ENCODE peak calls at places on chromosome 15, in six cellular contexts. X is astrocyte, Y is brain microvascular endothelial cell, W is endothelial cell of umbilical vein, L is PC-9, B is body of pancreas. D is an unnamed sample.

GRCh38 chr15:94266789-94267188 is 35.4 kb downstream of the MCTP2 start:
- DNase-seq in X (no peak), L (no peak), Y (no peak), W (no peak), B (no peak), D (no peak)

GRCh38 chr15:28904541-28905303 is 18.9 kb downstream of the APBA2 start:
- DNase-seq in B (no peak), W (no peak), L (no peak), Y (no peak), X (no peak), D (no peak)

GRCh38 chr15:73323374-73323955 is 45.3 kb downstream of the HCN4 start:
- DNase-seq in L (no peak), B (no peak), X (no peak), Y (no peak), W (no peak), D (no peak)

GRCh38 chr15:52040167-52040900 is 21.3 kb downstream of the MAPK6 start:
- DNase-seq in X (peak; percentile 51), W (peak; percentile 21), B (no peak), Y (no peak), L (no peak), D (no peak)

GRCh38 chr15:27686971-27687370 is 412.1 kb downstream of the OCA2 start:
- DNase-seq in L (no peak), W (no peak), X (no peak), Y (no peak), B (no peak), D (no peak)

GRCh38 chr15:42157981-42158765 is 1.7 kb upstream of the PLA2G4F start:
- DNase-seq in W (no peak), Y (peak; percentile 68), X (peak; percentile 80), B (no peak), L (no peak), D (no peak)

GRCh38 chr15:63556736-63557135 is 40.5 kb upstream of the FBXL22 start:
- DNase-seq in W (no peak), X (no peak), B (no peak), L (no peak), Y (no peak), D (no peak)

GRCh38 chr15:77716632-77717343 is 84.1 kb upstream of the LINGO1 start:
- DNase-seq in X (no peak), Y (no peak), B (no peak), W (no peak), L (no peak), D (no peak)

GRCh38 chr15:77944002-77944867 is 133.3 kb downstream of the TBC1D2B start:
- DNase-seq in W (peak; percentile 82), B (peak; percentile 87), Y (peak; percentile 78), X (peak; percentile 72), L (peak; percentile 45), D (peak; percentile 95)

GRCh38 chr15:46297766-46298165 is 662.9 kb downstream of the SQOR start:
- DNase-seq in W (no peak), B (no peak), X (no peak), Y (no peak), L (no peak), D (no peak)

GRCh38 chr15:40313531-40314398 is 6.0 kb upstream of the PLCB2 start:
- DNase-seq in B (peak; percentile 84), W (peak; percentile 43), X (no peak), L (peak; percentile 42), Y (no peak), D (no peak)

GRCh38 chr15:70212963-70213315 is 115.2 kb upstream of the TLE3 start:
- DNase-seq in Y (no peak), X (no peak), L (no peak), W (no peak), B (no peak), D (no peak)

GRCh38 chr15:101733545-101733944 is 9.3 kb upstream of the TARS3 start:
- DNase-seq in B (no peak), L (no peak), W (no peak), X (no peak), Y (no peak), D (no peak)

GRCh38 chr15:99454941-99455795 is 110.6 kb upstream of the MEF2A start:
- DNase-seq in X (peak; percentile 97), B (peak; percentile 55), W (peak; percentile 97), L (peak; percentile 86), Y (peak; percentile 96), D (peak; percentile 97)

GRCh38 chr15:23642413-23643044 is 5.1 kb downstream of the MAGEL2 start:
- DNase-seq in X (peak; percentile 20), L (peak; percentile 35), B (peak; percentile 66), W (peak; percentile 37), Y (peak; percentile 10), D (peak; percentile 76)

GRCh38 chr15:66156310-66156975 is 97.1 kb downstream of the MEGF11 start:
- DNase-seq in L (no peak), B (no peak), W (no peak), X (no peak), Y (no peak), D (no peak)

GRCh38 chr15:67187351-67187854 is 67.1 kb downstream of the AAGAB start:
- DNase-seq in X (no peak), W (no peak), Y (no peak), B (no peak), L (no peak), D (peak; percentile 36)

GRCh38 chr15:32668942-32669341 is 27.4 kb downstream of the SCG5 start:
- DNase-seq in W (no peak), X (no peak), Y (no peak), B (no peak), L (no peak), D (no peak)

GRCh38 chr15:64151727-64152506 is at the start of gene SNX22:
- DNase-seq in W (peak; percentile 6), Y (no peak), L (no peak), X (no peak), B (peak; percentile 50), D (peak; percentile 76)

GRCh38 chr15:42349178-42349577 is 10.1 kb upstream of the CAPN3 start:
- DNase-seq in W (no peak), X (peak; percentile 55), L (no peak), B (no peak), Y (peak; percentile 35), D (no peak)

GRCh38 chr15:48493763-48494225 is 151.7 kb downstream of the FBN1 start:
- DNase-seq in W (no peak), B (no peak), X (no peak), L (no peak), Y (no peak), D (no peak)

GRCh38 chr15:75823860-75824613 is 19.2 kb upstream of the UBE2Q2 start:
- DNase-seq in B (no peak), W (peak; percentile 64), Y (no peak), L (peak; percentile 78), X (no peak), D (no peak)

GRCh38 chr15:71443538-71443937 is 328.3 kb downstream of the THSD4 start:
- DNase-seq in B (peak; percentile 61), Y (peak; percentile 37), L (no peak), W (peak; percentile 55), X (no peak), D (peak; percentile 73)

GRCh38 chr15:74851960-74852359 is 9.0 kb upstream of the ULK3 start:
- DNase-seq in L (no peak), X (no peak), Y (no peak), B (no peak), W (no peak), D (no peak)

GRCh38 chr15:93341164-93341563 is 252.2 kb upstream of the RGMA start:
- DNase-seq in W (no peak), B (no peak), X (no peak), Y (no peak), L (no peak), D (no peak)

GRCh38 chr15:34818531-34818930 is 23.2 kb upstream of the ACTC1 start:
- DNase-seq in B (no peak), Y (no peak), X (peak; percentile 24), L (no peak), W (no peak), D (no peak)

GRCh38 chr15:70643783-70644125 is 119.6 kb downstream of the UACA start:
- DNase-seq in X (peak; percentile 38), L (peak; percentile 87), B (no peak), Y (no peak), W (no peak), D (no peak)

GRCh38 chr15:101470548-101471239 is 18.8 kb downstream of the PCSK6 start:
- DNase-seq in X (no peak), W (no peak), B (no peak), Y (no peak), L (no peak), D (no peak)

GRCh38 chr15:99536422-99537033 is 29.3 kb upstream of the MEF2A start:
- DNase-seq in B (no peak), W (peak; percentile 84), X (peak; percentile 78), Y (peak; percentile 83), L (peak; percentile 55), D (peak; percentile 82)

GRCh38 chr15:37054336-37054735 is 46.0 kb downstream of the MEIS2 start:
- DNase-seq in L (no peak), Y (no peak), X (peak; percentile 55), W (no peak), B (no peak), D (no peak)

GRCh38 chr15:37056894-37057205 is 43.5 kb downstream of the MEIS2 start:
- DNase-seq in W (peak; percentile 12), Y (no peak), L (no peak), X (peak; percentile 62), B (no peak), D (no peak)

GRCh38 chr15:37053070-37053653 is 47.2 kb downstream of the MEIS2 start:
- DNase-seq in B (no peak), L (no peak), X (peak; percentile 93), Y (peak; percentile 13), W (no peak), D (no peak)

GRCh38 chr15:37056168-37056893 is 44.0 kb downstream of the MEIS2 start:
- DNase-seq in X (peak; percentile 60), L (no peak), Y (no peak), B (no peak), W (peak; percentile 48), D (peak; percentile 74)

DNA sequence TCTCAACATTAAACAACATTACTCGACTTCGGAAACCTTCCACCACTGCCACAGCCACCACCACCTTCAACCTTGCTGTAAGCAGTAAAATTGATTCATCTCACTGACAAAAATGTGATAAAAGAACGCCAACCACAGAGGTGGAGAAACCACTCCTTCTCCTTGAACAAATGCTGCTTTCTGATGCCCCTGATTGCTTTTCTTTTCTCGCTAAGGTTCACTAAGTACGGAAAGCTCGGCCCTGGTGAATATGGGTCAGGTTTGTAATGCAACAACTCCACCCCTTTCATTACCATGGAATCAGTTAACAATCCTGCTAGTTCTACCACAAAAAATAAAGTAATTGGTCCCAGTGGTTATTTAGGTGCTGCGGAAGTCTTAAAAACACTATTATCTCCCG is 44.9 kb downstream of the MEIS2 start:
- DNase-seq in W (no peak), B (no peak), X (no peak), Y (no peak), L (no peak), D (no peak)
- H3K27ac ChIP-seq in W (no peak overlapping the region), B (no peak overlapping the region), X (peak overlapping the region; percentile 80), Y (no peak overlapping the region), L (no peak overlapping the region), D (no peak overlapping the region)

GRCh38 chr15:90531147-90531546 is 1.4 kb downstream of the CRTC3 start:
- DNase-seq in W (no peak), X (no peak), L (no peak), Y (no peak), B (no peak), D (no peak)
- H3K27ac ChIP-seq in W (no peak overlapping the region), X (no peak overlapping the region), L (no peak overlapping the region), Y (no peak overlapping the region), B (no peak overlapping the region), D (peak overlapping the region; percentile 76)

GRCh38 chr15:38555686-38556334 is 8.8 kb downstream of the RASGRP1 start:
- DNase-seq in Y (peak; percentile 20), L (no peak), X (peak; percentile 90), B (no peak), W (no peak), D (no peak)
- H3K27ac ChIP-seq in Y (no peak overlapping the region), L (no peak overlapping the region), X (peak overlapping the region; percentile 23), B (no peak overlapping the region), W (no peak overlapping the region), D (no peak overlapping the region)

GRCh38 chr15:89998923-89999675 is 2.0 kb upstream of the ZNF710 start:
- DNase-seq in W (no peak), L (no peak), Y (no peak), X (no peak), B (peak; percentile 44), D (no peak)
- H3K27ac ChIP-seq in W (no peak overlapping the region), L (peak overlapping the region; percentile 90), Y (no peak overlapping the region), X (no peak overlapping the region), B (peak overlapping the region; percentile 95), D (peak overlapping the region; percentile 9)